ENCODE peak calls at places on chromosomes 3 and 15, in four cellular contexts. One of them, this sample, is unnamed.
A peak's percentile ranks its signal among the peaks of the same experiment; 100 is the strongest.

GRCh38 chr3:24311881-24312280 is 182.8 kb downstream of the THRB start:
- DNase-seq in lung: no peak
- DNase-seq in uterus: peak; percentile 23
- DNase-seq in Caco-2: no peak
- DNase-seq in this sample: no peak

GRCh38 chr15:90063733-90064247 is 38.5 kb downstream of the IDH2 start:
- DNase-seq in Caco-2: no peak
- DNase-seq in lung: peak; percentile 56
- DNase-seq in uterus: no peak
- DNase-seq in this sample: no peak

GRCh38 chr3:49470714-49471420 is 800 bp downstream of the DAG1 start:
- DNase-seq in Caco-2: no peak
- DNase-seq in lung: no peak
- DNase-seq in uterus: no peak
- DNase-seq in this sample: no peak

GRCh38 chr3:126266291-126266840 is 86.0 kb upstream of the ALDH1L1 start:
- DNase-seq in lung: peak; percentile 61
- DNase-seq in uterus: peak; percentile 68
- DNase-seq in Caco-2: no peak
- DNase-seq in this sample: no peak

GRCh38 chr3:52299247-52299657 is 11.6 kb downstream of the GLYCTK start:
- DNase-seq in lung: no peak
- DNase-seq in Caco-2: no peak
- DNase-seq in uterus: no peak
- DNase-seq in this sample: no peak

GRCh38 chr15:47135279-47135678 is 582.0 kb upstream of the SEMA6D start:
- DNase-seq in Caco-2: no peak
- DNase-seq in lung: no peak
- DNase-seq in uterus: no peak
- DNase-seq in this sample: no peak

GRCh38 chr3:149658444-149659172 is 783 bp upstream of the WWTR1 start:
- DNase-seq in uterus: peak; percentile 78
- DNase-seq in Caco-2: peak; percentile 58
- DNase-seq in lung: peak; percentile 76
- DNase-seq in this sample: peak; percentile 65

GRCh38 chr3:102083971-102084370 is 234.7 kb downstream of the NFKBIZ start:
- DNase-seq in Caco-2: no peak
- DNase-seq in lung: no peak
- DNase-seq in uterus: no peak
- DNase-seq in this sample: no peak

GRCh38 chr3:157618075-157618760 is 115.0 kb upstream of the VEPH1 start:
- DNase-seq in lung: no peak
- DNase-seq in uterus: no peak
- DNase-seq in Caco-2: peak; percentile 15
- DNase-seq in this sample: no peak

GRCh38 chr3:44865272-44866005 is 3.7 kb downstream of the TMEM42 start:
- DNase-seq in uterus: no peak
- DNase-seq in Caco-2: no peak
- DNase-seq in lung: no peak
- DNase-seq in this sample: no peak

GRCh38 chr15:95365615-95366107 is 964.8 kb upstream of the NR2F2 start:
- DNase-seq in uterus: peak; percentile 33
- DNase-seq in lung: no peak
- DNase-seq in Caco-2: no peak
- DNase-seq in this sample: no peak

GRCh38 chr3:197027151-197027895 is 2.3 kb downstream of the MELTF start:
- DNase-seq in uterus: no peak
- DNase-seq in Caco-2: no peak
- DNase-seq in lung: no peak
- DNase-seq in this sample: no peak

GRCh38 chr3:193114431-193115340 is 126.3 kb upstream of the PLAAT1 start:
- DNase-seq in lung: no peak
- DNase-seq in uterus: no peak
- DNase-seq in Caco-2: no peak
- DNase-seq in this sample: no peak

GRCh38 chr15:49610166-49610918 is 10.3 kb downstream of the FAM227B start:
- DNase-seq in lung: no peak
- DNase-seq in Caco-2: no peak
- DNase-seq in uterus: no peak
- DNase-seq in this sample: no peak

GRCh38 chr3:23055733-23056376 is 147.3 kb upstream of the UBE2E2 start:
- DNase-seq in lung: no peak
- DNase-seq in Caco-2: no peak
- DNase-seq in uterus: no peak
- DNase-seq in this sample: no peak

GRCh38 chr15:94255540-94255939 is 24.2 kb downstream of the MCTP2 start:
- DNase-seq in Caco-2: no peak
- DNase-seq in uterus: no peak
- DNase-seq in lung: no peak
- DNase-seq in this sample: no peak

GRCh38 chr3:150268426-150269321 is 139.4 kb upstream of the TSC22D2 start:
- DNase-seq in lung: no peak
- DNase-seq in Caco-2: peak; percentile 44
- DNase-seq in uterus: no peak
- DNase-seq in this sample: no peak

GRCh38 chr3:11736136-11736833 is 92.6 kb upstream of the VGLL4 start:
- DNase-seq in uterus: no peak
- DNase-seq in Caco-2: no peak
- DNase-seq in lung: no peak
- DNase-seq in this sample: no peak

GRCh38 chr3:128276577-128277183 is 123.4 kb downstream of the EEFSEC start:
- DNase-seq in lung: no peak
- DNase-seq in uterus: no peak
- DNase-seq in Caco-2: no peak
- DNase-seq in this sample: no peak

GRCh38 chr15:40115670-40116093 is 7.0 kb upstream of the BMF start:
- DNase-seq in uterus: no peak
- DNase-seq in Caco-2: peak; percentile 61
- DNase-seq in lung: peak; percentile 68
- DNase-seq in this sample: no peak

GRCh38 chr3:46746711-46747110 is 29.0 kb upstream of the PRSS50 start:
- DNase-seq in Caco-2: no peak
- DNase-seq in uterus: no peak
- DNase-seq in lung: no peak
- DNase-seq in this sample: no peak

GRCh38 chr3:18648868-18649450 is 223.8 kb upstream of the SATB1 start:
- DNase-seq in Caco-2: no peak
- DNase-seq in uterus: no peak
- DNase-seq in lung: no peak
- DNase-seq in this sample: no peak

GRCh38 chr3:187639912-187640822 is 30.0 kb downstream of the SST start:
- DNase-seq in Caco-2: peak; percentile 8
- DNase-seq in uterus: no peak
- DNase-seq in lung: no peak
- DNase-seq in this sample: no peak

GRCh38 chr15:95277266-95277665 is 1045.9 kb downstream of the MCTP2 start:
- DNase-seq in lung: no peak
- DNase-seq in Caco-2: no peak
- DNase-seq in uterus: no peak
- DNase-seq in this sample: peak; percentile 22

GRCh38 chr3:50418845-50419244 is 59.5 kb upstream of the TMEM115 start:
- DNase-seq in lung: no peak
- DNase-seq in uterus: peak; percentile 20
- DNase-seq in Caco-2: no peak
- DNase-seq in this sample: no peak

GRCh38 chr3:138468886-138469285 is 34.5 kb downstream of the ESYT3 start:
- DNase-seq in lung: no peak
- DNase-seq in uterus: no peak
- DNase-seq in Caco-2: no peak
- DNase-seq in this sample: peak; percentile 68

GRCh38 chr15:38042707-38043445 is 108.4 kb downstream of the TMCO5A start:
- DNase-seq in uterus: no peak
- DNase-seq in Caco-2: no peak
- DNase-seq in lung: no peak
- DNase-seq in this sample: no peak

GRCh38 chr3:68666409-68667193 is 265.7 kb downstream of the TAFA4 start:
- DNase-seq in Caco-2: no peak
- DNase-seq in uterus: no peak
- DNase-seq in lung: no peak
- DNase-seq in this sample: peak; percentile 68

GRCh38 chr15:70253461-70254156 is 155.9 kb upstream of the TLE3 start:
- DNase-seq in uterus: no peak
- DNase-seq in lung: no peak
- DNase-seq in Caco-2: no peak
- DNase-seq in this sample: no peak

GRCh38 chr3:46289961-46290360 is 47.7 kb downstream of the CCR3 start:
- DNase-seq in Caco-2: no peak
- DNase-seq in lung: no peak
- DNase-seq in uterus: no peak
- DNase-seq in this sample: no peak

GRCh38 chr3:14783480-14784086 is 35.2 kb upstream of the FGD5 start:
- DNase-seq in lung: no peak
- DNase-seq in uterus: no peak
- DNase-seq in Caco-2: no peak
- DNase-seq in this sample: no peak

GRCh38 chr3:105957722-105958121 is 88.9 kb upstream of the CBLB start:
- DNase-seq in lung: no peak
- DNase-seq in Caco-2: no peak
- DNase-seq in uterus: no peak
- DNase-seq in this sample: no peak

GRCh38 chr3:98650966-98651765 is 57.8 kb upstream of the CPOX start:
- DNase-seq in Caco-2: no peak
- DNase-seq in lung: no peak
- DNase-seq in uterus: no peak
- DNase-seq in this sample: no peak

GRCh38 chr15:52960283-52960682 is 170.1 kb upstream of the ONECUT1 start:
- DNase-seq in uterus: no peak
- DNase-seq in Caco-2: no peak
- DNase-seq in lung: no peak
- DNase-seq in this sample: no peak

GRCh38 chr3:66149269-66149668 is 71.5 kb upstream of the SLC25A26 start:
- DNase-seq in Caco-2: no peak
- DNase-seq in uterus: no peak
- DNase-seq in lung: no peak
- DNase-seq in this sample: no peak

GRCh38 chr3:10526366-10526765 is 21.0 kb upstream of the ATP2B2 start:
- DNase-seq in uterus: no peak
- DNase-seq in lung: no peak
- DNase-seq in Caco-2: no peak
- DNase-seq in this sample: no peak

GRCh38 chr3:177553586-177553985 is 356.3 kb upstream of the TBL1XR1 start:
- DNase-seq in uterus: no peak
- DNase-seq in Caco-2: no peak
- DNase-seq in lung: no peak
- DNase-seq in this sample: no peak

GRCh38 chr3:159824341-159824740 is 164.3 kb upstream of the IL12A start:
- DNase-seq in Caco-2: peak; percentile 54
- DNase-seq in uterus: no peak
- DNase-seq in lung: no peak
- DNase-seq in this sample: peak; percentile 33

GRCh38 chr15:79989682-79990081 is 18.7 kb upstream of the BCL2A1 start:
- DNase-seq in Caco-2: no peak
- DNase-seq in lung: no peak
- DNase-seq in uterus: no peak
- DNase-seq in this sample: no peak